ENCODE peak calls at places on chromosomes 6 and 20, in five cellular contexts. M is bronchial epithelial cell, E is Panc1, D is choroid plexus epithelial cell, A is astrocyte of the cerebellum. F is an unnamed sample.

GRCh38 chr20:31547017-31547675 is 32.9 kb downstream of the HM13 start:
- DNase-seq in E (peak), M (peak), A (peak), D (peak), F (peak)

GRCh38 chr6:112183271-112183671 is 71.1 kb downstream of the LAMA4 start:
- DNase-seq in E (no peak), D (peak), A (peak), M (no peak), F (peak)

GRCh38 chr6:119110601-119111548 is 32.4 kb upstream of the FAM184A start:
- DNase-seq in E (peak), A (peak), D (peak), M (peak), F (peak)

GRCh38 chr6:55282145-55282544 is 45.1 kb upstream of the GFRAL start:
- DNase-seq in M (no peak), E (no peak), D (peak), A (no peak), F (no peak)

GRCh38 chr6:108707328-108707976 is 140.8 kb upstream of the ARMC2 start:
- DNase-seq in E (no peak), M (no peak), A (no peak), D (peak), F (no peak)

GRCh38 chr6:71446084-71446869 is 157.7 kb downstream of the OGFRL1 start:
- DNase-seq in E (no peak), M (no peak), A (no peak), D (peak), F (peak)

GRCh38 chr20:7692478-7692877 is 247.8 kb downstream of the HAO1 start:
- DNase-seq in M (no peak), D (peak), E (no peak), A (no peak), F (no peak)

GRCh38 chr20:54126809-54127655 is 46.8 kb downstream of the CYP24A1 start:
- DNase-seq in M (no peak), E (no peak), D (no peak), A (no peak), F (no peak)

GRCh38 chr6:98842489-98843180 is 8.3 kb downstream of the POU3F2 start:
- DNase-seq in D (no peak), A (no peak), E (no peak), M (no peak), F (no peak)

GRCh38 chr6:22392711-22393110 is 95.9 kb upstream of the PRL start:
- DNase-seq in D (peak), E (no peak), M (no peak), A (peak), F (peak)

GRCh38 chr6:159978291-159979135 is 9.6 kb downstream of the IGF2R start:
- DNase-seq in D (no peak), E (no peak), A (no peak), M (peak), F (no peak)

GRCh38 chr6:168815229-168815628 is 374.2 kb downstream of the SMOC2 start:
- DNase-seq in E (no peak), M (peak), D (no peak), A (no peak), F (no peak)

GRCh38 chr6:28988536-28989415 is 16.3 kb downstream of the ZNF311 start:
- DNase-seq in D (peak), E (no peak), A (no peak), M (peak), F (peak)

GRCh38 chr20:24605937-24606455 is 136.6 kb downstream of the SYNDIG1 start:
- DNase-seq in D (no peak), A (no peak), M (no peak), E (no peak), F (no peak)

GRCh38 chr20:63942250-63943006 is 13.8 kb downstream of the UCKL1 start:
- DNase-seq in D (peak), M (peak), E (no peak), A (no peak), F (no peak)

GRCh38 chr20:32534661-32535240 is 50.4 kb downstream of the NOL4L start:
- DNase-seq in D (no peak), M (peak), A (no peak), E (no peak), F (no peak)

GRCh38 chr6:129929433-129929832 is 68.3 kb upstream of the TMEM244 start:
- DNase-seq in D (peak), A (peak), M (peak), E (no peak), F (peak)

GRCh38 chr6:43644940-43645612 is at the start of gene RSPH9:
- DNase-seq in D (peak), A (no peak), E (no peak), M (peak), F (peak)
- H3K4me3 ChIP-seq in D (peak), A (peak), E (peak), M (peak), F (peak)

GRCh38 chr6:73262701-73263569 is at the start of gene KHDC1:
- DNase-seq in D (peak), A (peak), M (peak), E (peak), F (peak)
- TF ChIP-seq CTCF in D (peak), A (no peak), M (no peak), E (no peak), F (peak)

GRCh38 chr6:158059108-158059507 is 77.4 kb downstream of the SYNJ2 start:
- DNase-seq in E (no peak), M (no peak), A (no peak), D (no peak), F (no peak)

GRCh38 chr6:158057213-158057987 is 75.7 kb downstream of the SYNJ2 start:
- DNase-seq in E (peak), M (peak), A (peak), D (peak), F (peak)

GRCh38 chr6:158058156-158058723 is 76.6 kb downstream of the SYNJ2 start:
- DNase-seq in A (no peak), E (no peak), D (no peak), M (no peak), F (peak)

GRCh38 chr6:158056355-158056754 is 74.7 kb downstream of the SYNJ2 start:
- DNase-seq in D (no peak), A (no peak), E (no peak), M (no peak), F (no peak)

GRCh38 chr6:158056804-158057203 is 75.1 kb downstream of the SYNJ2 start:
- DNase-seq in E (no peak), D (no peak), M (no peak), A (no peak), F (no peak)
- H3K4me3 ChIP-seq in E (no peak), D (no peak), M (no peak), A (no peak), F (no peak)

GRCh38 chr20:17878912-17879602 is 89.5 kb downstream of the SNX5 start:
- DNase-seq in M (no peak), A (no peak), D (no peak), E (no peak), F (no peak)
- TF ChIP-seq CTCF in M (no peak), A (no peak), D (peak), E (no peak), F (no peak)

DNA sequence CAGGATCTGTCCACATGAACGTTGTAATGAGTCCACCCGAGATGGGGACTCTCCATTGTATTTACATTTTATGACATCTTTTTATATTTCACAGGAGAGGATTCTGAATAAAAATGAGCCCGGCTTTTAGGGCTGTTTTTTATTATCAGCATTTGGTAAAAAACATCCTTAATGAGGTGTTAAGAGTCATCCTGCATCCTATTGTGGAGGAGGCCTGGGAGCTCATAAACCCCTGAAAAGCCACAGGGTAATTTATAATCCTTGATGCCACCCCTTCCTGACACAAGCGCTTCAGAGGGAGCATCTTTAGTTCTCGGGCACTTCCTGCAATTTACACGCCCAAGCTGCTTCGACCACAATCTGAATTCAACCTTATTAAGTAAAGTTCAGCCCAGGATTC is 74.2 kb upstream of the SALL4 start:
- DNase-seq in D (no peak), A (no peak), M (no peak), E (no peak), F (peak)
- H3K4me3 ChIP-seq in D (no peak), A (no peak), M (no peak), E (no peak), F (no peak)

GRCh38 chr6:43143235-43144124 is 27.6 kb upstream of the SRF start:
- DNase-seq in A (peak), D (peak), M (peak), E (no peak), F (peak)
- TF ChIP-seq CTCF in A (peak), D (peak), M (peak), E (peak), F (peak)

F was measured in AG10803.